ENCODE peak calls at places on chromosome 4, in four cellular contexts. S is NCI-H1092; Y is HEK293T; T is activated CD4-positive, alpha-beta T cell treated with anti-CD3 and anti-CD28 coated beads, Interleukin-2, amount 50 U/mL, for 4 hours. L is an unnamed sample.

GRCh38 chr4:122826596-122827257 is at the start of gene FGF2:
- DNase-seq in S (peak), Y (peak), T (no peak), L (peak)

GRCh38 chr4:40334591-40335507 is at the start of gene CHRNA9:
- DNase-seq in S (no peak), Y (no peak), T (no peak), L (no peak)

GRCh38 chr4:135185256-135185655 is 983.7 kb upstream of the PABPC4L start:
- DNase-seq in S (no peak), Y (no peak), T (no peak), L (no peak)

GRCh38 chr4:8105303-8106100 is 53.1 kb downstream of the ABLIM2 start:
- DNase-seq in S (peak), Y (no peak), T (no peak), L (no peak)

GRCh38 chr4:5836943-5837342 is 55.9 kb downstream of the CRMP1 start:
- DNase-seq in S (no peak), Y (no peak), T (no peak), L (no peak)

GRCh38 chr4:76716658-76717057 is 181.3 kb downstream of the SOWAHB start:
- DNase-seq in S (no peak), Y (no peak), T (no peak), L (no peak)

GRCh38 chr4:37890501-37891220 is at the start of gene TBC1D1:
- DNase-seq in S (peak), Y (peak), T (peak), L (peak)

GRCh38 chr4:118969359-118969758 is 80.7 kb downstream of the SYNPO2 start:
- DNase-seq in S (peak), Y (peak), T (no peak), L (no peak)

GRCh38 chr4:184879251-184879650 is 53.5 kb upstream of the ACSL1 start:
- DNase-seq in S (no peak), Y (no peak), T (no peak), L (no peak)

GRCh38 chr4:3122081-3122563 is 47.6 kb downstream of the HTT start:
- DNase-seq in S (no peak), Y (no peak), T (no peak), L (no peak)

GRCh38 chr4:113844369-113844768 is 82.8 kb upstream of the CAMK2D start:
- DNase-seq in S (no peak), Y (no peak), T (no peak), L (no peak)

GRCh38 chr4:140052050-140052449 is 101.9 kb downstream of the MAML3 start:
- DNase-seq in S (peak), Y (peak), T (peak), L (peak)

GRCh38 chr4:3136454-3136853 is 62.0 kb downstream of the HTT start:
- DNase-seq in S (no peak), Y (no peak), T (no peak), L (no peak)

GRCh38 chr4:181877329-181877848 is 365.8 kb upstream of the TENM3 start:
- DNase-seq in S (no peak), Y (no peak), T (no peak), L (no peak)

GRCh38 chr4:16838226-16838875 is 60.1 kb downstream of the LDB2 start:
- DNase-seq in S (no peak), Y (no peak), T (no peak), L (no peak)

GRCh38 chr4:82694106-82694505 is 104.5 kb downstream of the SCD5 start:
- DNase-seq in S (no peak), Y (no peak), T (no peak), L (no peak)

GRCh38 chr4:67084801-67085200 is 460.5 kb downstream of the CENPC start:
- DNase-seq in S (no peak), Y (no peak), T (no peak), L (no peak)

GRCh38 chr4:169626328-169627282 is 6.2 kb downstream of the CLCN3 start:
- DNase-seq in S (no peak), Y (no peak), T (no peak), L (no peak)

GRCh38 chr4:114208747-114209146 is 229.3 kb upstream of the ARSJ start:
- DNase-seq in S (no peak), Y (no peak), T (no peak), L (no peak)

GRCh38 chr4:140099993-140100392 is 54.0 kb downstream of the MAML3 start:
- DNase-seq in S (no peak), Y (no peak), T (peak), L (no peak)

GRCh38 chr4:168394556-168394955 is 76.0 kb upstream of the DDX60 start:
- DNase-seq in S (no peak), Y (no peak), T (no peak), L (no peak)

GRCh38 chr4:168604496-168605373 is 107.9 kb downstream of the PALLD start:
- DNase-seq in S (no peak), Y (peak), T (no peak), L (no peak)

GRCh38 chr4:374298-375160 is 36.9 kb downstream of the ZNF141 start:
- DNase-seq in S (no peak), Y (no peak), T (no peak), L (no peak)

GRCh38 chr4:7101692-7102515 is 34.0 kb upstream of the GRPEL1 start:
- DNase-seq in S (peak), Y (peak), T (peak), L (peak)

GRCh38 chr4:79308971-79309370 is 16.9 kb downstream of the NAA11 start:
- DNase-seq in S (no peak), Y (no peak), T (no peak), L (no peak)

GRCh38 chr4:88033309-88033708 is 25.9 kb downstream of the PKD2 start:
- DNase-seq in S (peak), Y (peak), T (peak), L (peak)

GRCh38 chr4:55411621-55412020 is 15.9 kb downstream of the TMEM165 start:
- DNase-seq in S (no peak), Y (no peak), T (no peak), L (no peak)

GRCh38 chr4:74123065-74123728 is 24.2 kb upstream of the CXCL2 start:
- DNase-seq in S (peak), Y (peak), T (no peak), L (no peak)

GRCh38 chr4:80592950-80593349 is 257.4 kb downstream of the CFAP299 start:
- DNase-seq in S (no peak), Y (peak), T (no peak), L (no peak)

GRCh38 chr4:39812500-39812899 is 114.6 kb downstream of the UBE2K start:
- DNase-seq in S (no peak), Y (no peak), T (no peak), L (peak)

GRCh38 chr4:153790962-153791551 is 2.2 kb upstream of the SFRP2 start:
- DNase-seq in S (no peak), Y (no peak), T (no peak), L (no peak)

GRCh38 chr4:54527532-54527931 is 130.2 kb upstream of the KIT start:
- DNase-seq in S (no peak), Y (no peak), T (no peak), L (no peak)

GRCh38 chr4:138090145-138090917 is 151.8 kb downstream of the SLC7A11 start:
- DNase-seq in S (peak), Y (peak), T (no peak), L (peak)

GRCh38 chr4:67593741-67594175 is 35.2 kb downstream of the STAP1 start:
- DNase-seq in S (no peak), Y (no peak), T (no peak), L (no peak)

GRCh38 chr4:5810770-5811430 is 82.0 kb downstream of the CRMP1 start:
- DNase-seq in S (no peak), Y (no peak), T (no peak), L (no peak)

GRCh38 chr4:140271553-140271952 is 101.9 kb upstream of the SCOC start:
- DNase-seq in S (no peak), Y (no peak), T (no peak), L (no peak)

GRCh38 chr4:129167640-129168260 is 71.8 kb downstream of the C4orf33 start:
- DNase-seq in S (no peak), Y (no peak), T (no peak), L (no peak)